ENCODE peak calls at places on chromosomes 16 and 17, in five cellular contexts. I is LoVo, G is NCI-H460, J is T-helper 2 cell, O is GM12865. Z is an unnamed sample.

GRCh38 chr17:33292981-33293867 is at the start of gene ASIC2:
- DNase-seq in I (no peak), J (no peak), G (no peak), O (no peak), Z (no peak)

GRCh38 chr16:88649924-88650748 is 717 bp downstream of the CYBA start:
- DNase-seq in G (no peak), O (peak), I (no peak), J (no peak), Z (peak)

GRCh38 chr17:3685174-3685812 is 10.7 kb downstream of the P2RX5 start:
- DNase-seq in O (no peak), G (no peak), J (no peak), I (no peak), Z (peak)

GRCh38 chr17:82424001-82424862 is 5.8 kb upstream of the OGFOD3 start:
- DNase-seq in I (peak), O (peak), G (no peak), J (peak), Z (no peak)

GRCh38 chr17:51580869-51581268 is 320.5 kb downstream of the UTP18 start:
- DNase-seq in O (no peak), J (no peak), G (no peak), I (no peak), Z (no peak)

GRCh38 chr16:89598199-89598598 is 15.2 kb upstream of the DPEP1 start:
- DNase-seq in O (peak), I (no peak), G (no peak), J (no peak), Z (no peak)

GRCh38 chr16:66159987-66160386 is 206.5 kb upstream of the CDH5 start:
- DNase-seq in I (no peak), J (no peak), O (no peak), G (no peak), Z (no peak)

GRCh38 chr17:5912927-5913565 is 157.1 kb upstream of the WSCD1 start:
- DNase-seq in O (no peak), G (no peak), I (no peak), J (no peak), Z (no peak)

GRCh38 chr16:57341441-57342303 is 16.9 kb upstream of the CCL22 start:
- DNase-seq in O (no peak), I (peak), J (no peak), G (no peak), Z (no peak)